ENCODE peak calls at places on chromosomes 5 and 9, in seven cellular contexts. S is GM20000, P is caudate nucleus, K is germinal center, E is bronchial epithelial cell, O is H54, B is activated gamma-delta T cell treated with Interleukin-2 at 50 U/mL for 16 hours. I is an unnamed sample.

GRCh38 chr9:69293186-69293585 is 31.8 kb upstream of the ENTREP1 start:
- DNase-seq in K (no peak), S (no peak), B (no peak), O (no peak), P (no peak), E (peak), I (peak)

GRCh38 chr5:58311526-58311925 is 148.4 kb downstream of the PLK2 start:
- DNase-seq in E (peak), O (no peak), K (no peak), S (no peak), P (no peak), B (no peak), I (no peak)

GRCh38 chr9:34197756-34198711 is 19.2 kb downstream of the UBAP1 start:
- DNase-seq in E (no peak), K (no peak), S (no peak), P (no peak), B (no peak), O (no peak), I (no peak)

GRCh38 chr5:17763301-17763700 is 129.0 kb downstream of the TAF11L14 start:
- DNase-seq in S (no peak), E (peak), K (no peak), B (no peak), P (no peak), O (no peak), I (no peak)

GRCh38 chr9:93077811-93078210 is 18.2 kb upstream of the CARD19 start:
- DNase-seq in K (no peak), O (no peak), B (no peak), P (no peak), E (no peak), S (no peak), I (no peak)

GRCh38 chr5:92678576-92679105 is 902.4 kb downstream of the NR2F1-AS1 start:
- DNase-seq in P (no peak), E (peak), B (no peak), S (no peak), O (no peak), K (no peak), I (no peak)

GRCh38 chr5:131107128-131107527 is 57.9 kb downstream of the HINT1 start:
- DNase-seq in S (no peak), E (no peak), P (no peak), K (no peak), O (no peak), B (no peak), I (no peak)

GRCh38 chr5:39826051-39826450 is 401.3 kb upstream of the DAB2 start:
- DNase-seq in O (no peak), P (no peak), S (no peak), B (no peak), E (no peak), K (no peak), I (no peak)

GRCh38 chr5:9112520-9113291 is 433.2 kb downstream of the SEMA5A start:
- DNase-seq in K (no peak), P (no peak), E (peak), B (no peak), S (no peak), O (no peak), I (no peak)

GRCh38 chr5:32942225-32942989 is 231.3 kb downstream of the NPR3 start:
- DNase-seq in E (peak), B (no peak), K (peak), O (peak), S (peak), P (no peak), I (peak)

GRCh38 chr5:12292610-12293204 is 388.5 kb upstream of the CTNND2 start:
- DNase-seq in E (peak), P (no peak), B (no peak), O (no peak), S (no peak), K (no peak), I (peak)

GRCh38 chr9:35490910-35491465 is 1.1 kb downstream of the RUSC2 start:
- DNase-seq in E (peak), O (no peak), P (no peak), B (no peak), K (no peak), S (no peak), I (no peak)

GRCh38 chr9:122845116-122845515 is 16.7 kb upstream of the PDCL start:
- DNase-seq in E (no peak), P (no peak), B (no peak), K (no peak), O (no peak), S (no peak), I (no peak)

GRCh38 chr9:110146371-110146770 is 61.6 kb downstream of the C9orf152 start:
- DNase-seq in E (no peak), B (no peak), P (no peak), K (no peak), S (no peak), O (no peak), I (no peak)

GRCh38 chr9:124818431-124819281 is 34.6 kb upstream of the WDR38 start:
- DNase-seq in B (no peak), O (peak), P (no peak), K (no peak), S (no peak), E (peak), I (no peak)

GRCh38 chr9:35659340-35659739 is 1.2 kb downstream of the CCDC107 start:
- DNase-seq in K (no peak), P (no peak), O (no peak), E (peak), B (no peak), S (no peak), I (no peak)

GRCh38 chr5:98463222-98463621 is 310.2 kb upstream of the RGMB start:
- DNase-seq in B (no peak), O (no peak), S (no peak), K (no peak), E (no peak), P (no peak), I (no peak)

GRCh38 chr5:23007226-23007625 is 154.1 kb upstream of the CDH12 start:
- DNase-seq in E (no peak), S (no peak), P (no peak), O (no peak), K (no peak), B (no peak), I (no peak)

GRCh38 chr9:98383758-98384157 is 128.3 kb upstream of the TBC1D2 start:
- DNase-seq in B (no peak), S (no peak), O (no peak), P (no peak), E (no peak), K (no peak), I (no peak)

GRCh38 chr5:167152561-167152960 is 1138.9 kb upstream of the WWC1 start:
- DNase-seq in B (no peak), P (no peak), S (no peak), E (peak), K (no peak), O (no peak), I (no peak)

GRCh38 chr9:70679845-70680244 is 265.4 kb upstream of the KLF9 start:
- DNase-seq in P (no peak), B (no peak), S (no peak), E (peak), O (no peak), K (no peak), I (no peak)

GRCh38 chr5:112275671-112276070 is 143.4 kb downstream of the EPB41L4A start:
- DNase-seq in O (no peak), S (no peak), E (no peak), K (peak), P (no peak), B (no peak), I (no peak)

GRCh38 chr9:121772600-121773285 is 121.3 kb downstream of the DAB2IP start:
- DNase-seq in K (no peak), O (no peak), B (no peak), P (no peak), E (no peak), S (no peak), I (no peak)

GRCh38 chr9:27572918-27573698 is at the start of gene C9orf72:
- DNase-seq in P (peak), E (no peak), O (peak), S (peak), K (peak), B (peak), I (peak)

GRCh38 chr5:35488055-35488454 is 129.6 kb upstream of the SPEF2 start:
- DNase-seq in E (no peak), O (no peak), P (no peak), B (no peak), K (no peak), S (no peak), I (no peak)

GRCh38 chr5:170159947-170160346 is 54.2 kb downstream of the FOXI1 start:
- DNase-seq in E (no peak), B (no peak), K (no peak), O (no peak), S (no peak), P (no peak), I (no peak)

GRCh38 chr5:172044631-172045314 is 38.3 kb upstream of the FBXW11 start:
- DNase-seq in B (no peak), S (no peak), K (peak), E (no peak), O (no peak), P (no peak), I (no peak)

I was measured in MM.1S.